ENCODE peak calls at places on chromosome 16, in ten cellular contexts. J is Calu3; R is testis; K is stimulated activated CD4-positive, alpha-beta T cell treated with anti-CD3 and anti-CD28 coated beads, Interleukin-2, amount 100 ng/mL, for 24 hours; L is nephron progenitor cell; Y is neural crest cell; T is astrocyte of the spinal cord; U is T47D; O is esophagus muscularis mucosa; D is C1 segment of cervical spinal cord. W is an unnamed sample.

GRCh38 chr16:3149630-3150345 is 15.0 kb downstream of the ZNF213 start:
- DNase-seq in J (peak; percentile 90), R (peak; percentile 78), K (peak; percentile 59), L (peak; percentile 79), Y (peak; percentile 64), T (peak; percentile 60), U (peak; percentile 38), O (no peak), D (peak; percentile 62), W (peak; percentile 49)

GRCh38 chr16:57572978-57573733 is 30.7 kb downstream of the ADGRG5 start:
- DNase-seq in J (no peak), R (no peak), K (no peak), L (no peak), Y (no peak), T (no peak), U (no peak), O (peak; percentile 34), D (no peak), W (no peak)

GRCh38 chr16:727291-727977 is 528 bp downstream of the HAGHL start:
- DNase-seq in J (no peak), R (no peak), K (no peak), L (no peak), Y (no peak), T (no peak), U (no peak), O (no peak), D (no peak), W (peak; percentile 40)

GRCh38 chr16:4511441-4512082 is 27.0 kb downstream of the CDIP1 start:
- DNase-seq in J (peak; percentile 73), R (peak; percentile 76), K (no peak), L (peak; percentile 70), Y (peak; percentile 63), T (peak; percentile 26), U (peak; percentile 54), O (no peak), D (peak; percentile 25), W (peak; percentile 64)

GRCh38 chr16:48491517-48491916 is 106.3 kb upstream of the SIAH1 start:
- DNase-seq in J (no peak), R (no peak), K (no peak), L (no peak), Y (no peak), T (peak; percentile 22), U (no peak), O (no peak), D (no peak), W (no peak)

GRCh38 chr16:19717319-19717718 is 708 bp downstream of the KNOP1 start:
- DNase-seq in J (no peak), R (no peak), K (no peak), L (no peak), Y (no peak), T (no peak), U (no peak), O (no peak), D (no peak), W (no peak)

GRCh38 chr16:67882374-67883145 is 2.1 kb upstream of the NRN1L start:
- DNase-seq in J (no peak), R (no peak), K (no peak), L (no peak), Y (no peak), T (no peak), U (no peak), O (no peak), D (peak; percentile 73), W (no peak)

GRCh38 chr16:52251495-52251894 is 295.4 kb downstream of the TOX3 start:
- DNase-seq in J (no peak), R (no peak), K (no peak), L (no peak), Y (no peak), T (no peak), U (no peak), O (no peak), D (no peak), W (no peak)

GRCh38 chr16:75527825-75528299 is 8.0 kb downstream of the CHST5 start:
- DNase-seq in J (no peak), R (no peak), K (no peak), L (no peak), Y (no peak), T (no peak), U (no peak), O (no peak), D (no peak), W (no peak)

GRCh38 chr16:50400312-50400966 is 31.7 kb upstream of the BRD7 start:
- DNase-seq in J (no peak), R (no peak), K (no peak), L (no peak), Y (no peak), T (no peak), U (no peak), O (peak; percentile 39), D (no peak), W (no peak)

GRCh38 chr16:68732068-68732680 is 4.9 kb upstream of the CDH1 start:
- DNase-seq in J (peak; percentile 87), R (peak; percentile 18), K (no peak), L (no peak), Y (no peak), T (peak; percentile 3), U (no peak), O (no peak), D (no peak), W (peak; percentile 85)